ENCODE peak calls at places on chromosomes 16 and 17, in six cellular contexts. P, N, V, D, R and L are unnamed samples.

GRCh38 chr17:27293359-27293897 is 486 bp upstream of the WSB1 start:
- DNase-seq in P (no peak), N (no peak), V (peak; percentile 10), D (no peak), R (no peak), L (no peak)

GRCh38 chr16:22789281-22789945 is 24.5 kb upstream of the HS3ST2 start:
- DNase-seq in P (no peak), N (peak; percentile 60), V (no peak), D (peak; percentile 63), R (no peak), L (no peak)

GRCh38 chr16:57805176-57805575 is 2.9 kb upstream of the KIFC3 start:
- DNase-seq in P (no peak), N (no peak), V (no peak), D (no peak), R (no peak), L (no peak)

GRCh38 chr16:61654962-61655361 is 381.3 kb downstream of the CDH8 start:
- DNase-seq in P (no peak), N (no peak), V (no peak), D (no peak), R (no peak), L (no peak)

GRCh38 chr17:43734376-43734775 is 24.2 kb downstream of the SOST start:
- DNase-seq in P (no peak), N (no peak), V (no peak), D (no peak), R (no peak), L (no peak)

GRCh38 chr17:15262291-15263205 is 2.6 kb downstream of the PMP22 start:
- DNase-seq in P (peak; percentile 59), N (peak; percentile 46), V (peak; percentile 50), D (peak; percentile 95), R (peak; percentile 97), L (no peak)

GRCh38 chr16:22782299-22782698 is 31.7 kb upstream of the HS3ST2 start:
- DNase-seq in P (no peak), N (no peak), V (no peak), D (no peak), R (no peak), L (no peak)

GRCh38 chr17:78925662-78926555 is 722 bp upstream of the TIMP2 start:
- DNase-seq in P (no peak), N (no peak), V (peak; percentile 37), D (no peak), R (no peak), L (no peak)

GRCh38 chr16:56984639-56985038 is 4.7 kb upstream of the NLRC5 start:
- DNase-seq in P (no peak), N (no peak), V (no peak), D (no peak), R (no peak), L (no peak)

GRCh38 chr17:31674305-31674704 is 184.7 kb downstream of the COPRS start:
- DNase-seq in P (no peak), N (peak; percentile 34), V (no peak), D (peak; percentile 34), R (no peak), L (no peak)

GRCh38 chr16:84730406-84731106 is 30.8 kb downstream of the USP10 start:
- DNase-seq in P (no peak), N (peak; percentile 80), V (no peak), D (peak; percentile 87), R (peak; percentile 82), L (peak; percentile 59)

GRCh38 chr16:25155553-25156460 is 44.3 kb downstream of the LCMT1 start:
- DNase-seq in P (no peak), N (no peak), V (no peak), D (no peak), R (no peak), L (no peak)

GRCh38 chr17:62819511-62820221 is 11.6 kb upstream of the MARCHF10 start:
- DNase-seq in P (peak; percentile 29), N (peak; percentile 92), V (peak; percentile 42), D (peak; percentile 98), R (peak; percentile 97), L (no peak)

GRCh38 chr17:79027925-79028491 is 4.0 kb downstream of the C1QTNF1 start:
- DNase-seq in P (no peak), N (no peak), V (no peak), D (no peak), R (no peak), L (no peak)

GRCh38 chr17:17570207-17570797 is 21.2 kb downstream of the PEMT start:
- DNase-seq in P (peak; percentile 74), N (no peak), V (peak; percentile 48), D (peak; percentile 72), R (peak; percentile 80), L (no peak)

GRCh38 chr16:20347666-20348364 is 4.7 kb downstream of the UMOD start:
- DNase-seq in P (no peak), N (no peak), V (no peak), D (no peak), R (no peak), L (no peak)

GRCh38 chr16:85170066-85171003 is 58.1 kb upstream of the CIBAR2 start:
- DNase-seq in P (no peak), N (no peak), V (peak; percentile 40), D (no peak), R (no peak), L (no peak)

GRCh38 chr16:81778861-81779539 is at the start of gene PLCG2:
- DNase-seq in P (peak; percentile 72), N (peak; percentile 82), V (peak; percentile 86), D (peak; percentile 65), R (peak; percentile 67), L (peak; percentile 92)

GRCh38 chr17:31629696-31630470 is 229.2 kb downstream of the COPRS start:
- DNase-seq in P (no peak), N (no peak), V (no peak), D (no peak), R (no peak), L (no peak)

GRCh38 chr16:1474047-1474446 is 781 bp downstream of the CLCN7 start:
- DNase-seq in P (no peak), N (peak; percentile 22), V (no peak), D (peak; percentile 3), R (no peak), L (no peak)

GRCh38 chr16:62035115-62036092 is 834 bp downstream of the CDH8 start:
- DNase-seq in P (peak; percentile 64), N (no peak), V (peak; percentile 64), D (no peak), R (no peak), L (no peak)

GRCh38 chr17:40122944-40123810 is 1.4 kb downstream of the MSL1 start:
- DNase-seq in P (peak; percentile 75), N (peak; percentile 60), V (peak; percentile 75), D (peak; percentile 33), R (peak; percentile 72), L (peak; percentile 66)

GRCh38 chr17:32609085-32609484 is 122.3 kb downstream of the CDK5R1 start:
- DNase-seq in P (no peak), N (peak; percentile 45), V (no peak), D (peak; percentile 66), R (no peak), L (peak; percentile 67)

GRCh38 chr16:51638338-51639135 is 487.5 kb upstream of the SALL1 start:
- DNase-seq in P (no peak), N (peak; percentile 28), V (no peak), D (no peak), R (no peak), L (no peak)

GRCh38 chr16:11200523-11201063 is 55.4 kb downstream of the SOCS1 start:
- DNase-seq in P (no peak), N (no peak), V (no peak), D (no peak), R (no peak), L (no peak)

GRCh38 chr16:74094514-74094913 is 202.1 kb upstream of the PSMD7 start:
- DNase-seq in P (no peak), N (no peak), V (no peak), D (no peak), R (no peak), L (no peak)

GRCh38 chr17:17439971-17440843 is 36.6 kb upstream of the MED9 start:
- DNase-seq in P (peak; percentile 86), N (peak; percentile 42), V (peak; percentile 68), D (peak; percentile 78), R (peak; percentile 73), L (peak; percentile 79)

GRCh38 chr16:79419148-79419547 is 181.4 kb downstream of the MAF start:
- DNase-seq in P (no peak), N (no peak), V (no peak), D (no peak), R (no peak), L (no peak)

GRCh38 chr16:4330277-4330882 is 14.5 kb downstream of the GLIS2 start:
- DNase-seq in P (peak; percentile 94), N (no peak), V (peak; percentile 83), D (peak; percentile 66), R (peak; percentile 77), L (peak; percentile 89)

GRCh38 chr17:61073799-61074513 is 325.7 kb upstream of the TBX2 start:
- DNase-seq in P (no peak), N (no peak), V (no peak), D (no peak), R (no peak), L (no peak)

GRCh38 chr17:37191219-37191618 is 184.6 kb upstream of the C17orf78 start:
- DNase-seq in P (no peak), N (no peak), V (no peak), D (peak; percentile 2), R (no peak), L (no peak)

GRCh38 chr17:9467518-9467917 is 108.1 kb downstream of the STX8 start:
- DNase-seq in P (peak; percentile 30), N (no peak), V (no peak), D (no peak), R (no peak), L (no peak)
- TF ChIP-seq CTCF in P (no peak), N (no peak), V (no peak), D (no peak), R (no peak), L (no peak)

DNA sequence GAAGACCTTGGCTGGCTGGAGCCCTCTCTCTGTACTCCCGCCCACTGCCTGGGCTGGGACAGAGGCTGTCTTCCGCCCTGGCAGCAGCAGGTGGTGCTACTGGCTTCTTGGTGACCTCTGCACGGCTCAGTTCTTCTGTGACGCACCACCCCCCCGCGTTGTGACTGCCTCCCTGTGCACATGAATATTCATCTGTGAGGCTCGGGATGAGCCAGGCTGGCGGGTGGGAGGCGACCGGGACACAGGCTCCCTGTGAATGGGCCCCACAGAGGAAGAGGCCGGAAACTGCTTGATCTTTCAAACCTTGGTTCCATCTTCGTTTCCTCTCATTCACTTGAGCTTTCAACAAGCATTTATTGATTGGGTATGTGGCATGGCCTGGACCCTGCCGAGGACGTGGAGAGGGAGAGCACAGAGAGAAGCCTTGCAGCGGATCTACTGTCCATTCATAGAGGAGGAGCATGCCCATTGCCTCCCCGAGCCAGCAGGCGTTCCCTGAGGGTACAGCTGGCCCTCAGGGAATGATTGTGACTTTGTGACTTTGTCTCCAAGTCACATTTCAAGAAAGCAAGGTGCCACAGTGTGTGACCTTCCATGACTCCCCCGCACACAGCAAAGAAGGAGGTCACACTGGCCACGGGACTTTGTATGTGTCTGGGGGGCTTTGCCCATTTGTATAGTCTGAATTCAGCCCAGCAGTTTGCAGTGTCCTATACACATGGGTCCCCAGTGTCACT is 45.0 kb downstream of the B9D1 start:
- DNase-seq in P (peak; percentile 75), N (no peak), V (peak; percentile 87), D (no peak), R (no peak), L (peak; percentile 80)
- TF ChIP-seq CTCF in P (no peak), N (no peak), V (peak; percentile 29), D (peak; percentile 20), R (peak; percentile 16), L (peak; percentile 52)

GRCh38 chr17:54795046-54795445 is 105.6 kb upstream of the TOM1L1 start:
- DNase-seq in P (no peak), N (no peak), V (no peak), D (no peak), R (no peak), L (no peak)
- TF ChIP-seq CTCF in P (no peak), N (no peak), V (no peak), D (no peak), R (no peak), L (no peak)

GRCh38 chr17:81129289-81129688 is 36.0 kb upstream of the PVALEF start:
- DNase-seq in P (no peak), N (no peak), V (no peak), D (no peak), R (no peak), L (no peak)
- TF ChIP-seq CTCF in P (no peak), N (no peak), V (no peak), D (peak; percentile 35), R (peak; percentile 19), L (no peak)